ENCODE peak calls at places on chromosomes 12 and 14, in five cellular contexts. M is MM.1S, N is neural progenitor cell, P is HCT116, G is PC-3. T is an unnamed sample.

GRCh38 chr14:74917646-74918081 is 5.4 kb downstream of the RPS6KL1 start:
- DNase-seq in G (no peak), N (no peak), P (no peak), M (no peak), T (no peak)

GRCh38 chr12:67689339-67689738 is 40.8 kb downstream of the DYRK2 start:
- DNase-seq in M (no peak), G (no peak), P (no peak), N (no peak), T (no peak)

GRCh38 chr12:117127933-117128823 is 29.0 kb upstream of the TESC start:
- DNase-seq in G (no peak), M (no peak), P (no peak), N (no peak), T (no peak)

GRCh38 chr14:100900837-100901390 is 2.6 kb downstream of the RTL1 start:
- DNase-seq in G (peak; percentile 48), P (peak; percentile 41), M (no peak), N (peak; percentile 87), T (peak; percentile 9)

GRCh38 chr14:35459779-35460178 is 55.2 kb upstream of the NFKBIA start:
- DNase-seq in N (no peak), M (no peak), P (no peak), G (no peak), T (no peak)

GRCh38 chr12:126704609-126705008 is 1562.4 kb upstream of the TMEM132C start:
- DNase-seq in M (no peak), P (no peak), N (no peak), G (peak; percentile 11), T (no peak)

GRCh38 chr12:44703311-44703910 is 172.7 kb downstream of the NELL2 start:
- DNase-seq in P (no peak), G (no peak), N (no peak), M (no peak), T (no peak)

GRCh38 chr14:28751467-28752058 is 15.0 kb upstream of the FOXG1 start:
- DNase-seq in M (peak; percentile 50), G (peak; percentile 81), P (peak; percentile 7), N (peak; percentile 85), T (peak; percentile 31)

GRCh38 chr12:65778268-65779090 is 45.8 kb upstream of the HMGA2 start:
- DNase-seq in G (peak; percentile 70), M (no peak), P (no peak), N (no peak), T (no peak)

GRCh38 chr12:80201908-80202307 is 102.6 kb downstream of the OTOGL start:
- DNase-seq in M (no peak), P (no peak), G (no peak), N (no peak), T (no peak)

GRCh38 chr12:115383668-115384067 is 699.7 kb upstream of the TBX3 start:
- DNase-seq in N (no peak), M (no peak), P (no peak), G (peak; percentile 97), T (no peak)
- H3K4me2 ChIP-seq in N (no peak overlapping the region), M (no peak overlapping the region), P (no peak overlapping the region), G (peak overlapping the region; percentile 58), T (no peak overlapping the region)

DNA sequence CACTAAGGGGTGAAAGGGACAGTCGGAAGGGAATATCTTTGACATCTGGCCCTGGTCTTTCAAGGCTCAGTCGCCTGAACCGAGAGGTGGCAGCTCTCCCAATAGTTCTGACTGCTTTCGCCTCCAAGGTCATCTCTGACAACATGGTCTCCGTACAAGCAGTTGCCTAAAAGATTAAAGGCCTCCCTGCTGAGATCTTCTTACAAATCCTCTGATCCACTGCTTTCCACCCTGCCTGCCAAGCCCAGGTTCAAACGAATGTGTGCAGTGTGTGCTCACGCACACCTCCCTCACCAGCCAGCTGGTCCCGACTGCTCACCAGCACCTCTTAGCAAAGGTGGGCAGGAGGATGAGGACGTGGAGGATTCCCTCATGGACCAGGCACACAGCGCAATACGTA is 10.4 kb downstream of the B4GALNT3 start:
- DNase-seq in M (no peak), N (peak; percentile 38), G (no peak), P (no peak), T (no peak)
- TF ChIP-seq EZH2phosphoT487 in M (no peak), N (no peak), G (no peak), P (no peak), T (no peak)

GRCh38 chr14:45621731-45622130 is 368.7 kb upstream of the MIS18BP1 start:
- DNase-seq in G (no peak), N (no peak), M (no peak), P (no peak), T (no peak)
- H3K27ac ChIP-seq in G (no peak overlapping the region), N (no peak overlapping the region), M (no peak overlapping the region), P (no peak overlapping the region), T (no peak overlapping the region)

GRCh38 chr12:64618953-64619590 is 8.8 kb downstream of the RASSF3 start:
- DNase-seq in P (no peak), M (peak; percentile 14), G (peak; percentile 17), N (no peak), T (peak; percentile 82)
- H3K4me2 ChIP-seq in P (no peak overlapping the region), M (no peak overlapping the region), G (no peak overlapping the region), N (no peak overlapping the region), T (peak overlapping the region; percentile 78)

T was measured in OCI-LY7.